ENCODE peak calls at places on chromosome 3, in seven cellular contexts. R is psoas muscle, O is AG09319, W is NCI-H1694, N is kidney epithelial cell, G is NCI-H446, K is A673. J is an unnamed sample.

GRCh38 chr3:99325407-99325806 is 313.0 kb upstream of the COL8A1 start:
- DNase-seq in W (no peak), R (no peak), K (no peak), G (no peak), N (no peak), O (no peak), J (no peak)

GRCh38 chr3:32816439-32817194 is 1.2 kb upstream of the TRIM71 start:
- DNase-seq in W (no peak), R (no peak), N (no peak), O (no peak), K (peak), G (no peak), J (peak)

GRCh38 chr3:129315386-129315991 is 36.8 kb downstream of the HMCES start:
- DNase-seq in O (no peak), W (no peak), G (peak), R (peak), N (no peak), K (no peak), J (peak)

GRCh38 chr3:74897006-74897405 is 282.5 kb upstream of the CNTN3 start:
- DNase-seq in R (no peak), K (peak), W (no peak), N (no peak), G (no peak), O (no peak), J (peak)

GRCh38 chr3:88707837-88708236 is 399.6 kb upstream of the EPHA3 start:
- DNase-seq in O (no peak), G (no peak), K (no peak), N (no peak), R (no peak), W (no peak), J (no peak)

GRCh38 chr3:112131111-112131510 is 1.9 kb downstream of the GCSAM start:
- DNase-seq in R (no peak), O (no peak), K (no peak), N (no peak), G (no peak), W (no peak), J (no peak)

GRCh38 chr3:3157484-3157883 is 22.0 kb downstream of the CRBN start:
- DNase-seq in K (no peak), R (no peak), W (no peak), N (no peak), O (no peak), G (no peak), J (no peak)

GRCh38 chr3:194941360-194941955 is 255.8 kb downstream of the FAM43A start:
- DNase-seq in N (no peak), R (no peak), O (no peak), G (no peak), K (no peak), W (no peak), J (no peak)

GRCh38 chr3:72258786-72259185 is 473.8 kb upstream of the PROK2 start:
- DNase-seq in R (no peak), O (no peak), G (no peak), K (no peak), W (no peak), N (no peak), J (no peak)

GRCh38 chr3:141950572-141951493 is 74.4 kb downstream of the ATP1B3 start:
- DNase-seq in K (no peak), W (no peak), G (no peak), O (no peak), R (no peak), N (no peak), J (no peak)

GRCh38 chr3:158313344-158313927 is 203.5 kb downstream of the RSRC1 start:
- DNase-seq in K (peak), G (no peak), N (no peak), O (no peak), W (peak), R (no peak), J (peak)